ENCODE peak calls at places on chromosomes 13 and 19, in five cellular contexts. W, C, Y, J and S are unnamed samples.

GRCh38 chr13:81874681-81875661 is 1534.0 kb upstream of the SPRY2 start:
- DNase-seq in C (peak; percentile 10), J (no peak), W (no peak), Y (no peak), S (no peak)

GRCh38 chr19:13978721-13979191 is 26.4 kb downstream of the DCAF15 start:
- DNase-seq in J (no peak), Y (no peak), W (no peak), C (no peak), S (no peak)

GRCh38 chr19:34023381-34023780 is 148.9 kb upstream of the LSM14A start:
- DNase-seq in C (no peak), J (no peak), W (no peak), Y (no peak), S (no peak)

GRCh38 chr13:43316997-43317396 is 293.6 kb downstream of the DNAJC15 start:
- DNase-seq in W (no peak), J (peak; percentile 80), C (no peak), Y (no peak), S (no peak)

GRCh38 chr19:6724631-6725185 is 4.3 kb upstream of the C3 start:
- DNase-seq in Y (no peak), C (no peak), J (no peak), W (no peak), S (no peak)

GRCh38 chr19:18386543-18387251 is 739 bp downstream of the GDF15 start:
- DNase-seq in J (no peak), Y (no peak), W (no peak), C (no peak), S (no peak)

GRCh38 chr13:79675931-79676658 is 195.1 kb downstream of the NDFIP2 start:
- DNase-seq in J (no peak), W (no peak), Y (no peak), C (no peak), S (no peak)

GRCh38 chr19:38559428-38560401 is 58.0 kb downstream of the MAP4K1 start:
- DNase-seq in C (no peak), Y (peak; percentile 99), W (no peak), J (no peak), S (no peak)

GRCh38 chr19:9818734-9819589 is at the start of gene FBXL12:
- DNase-seq in C (peak; percentile 97), J (peak; percentile 95), W (peak; percentile 75), Y (peak; percentile 93), S (peak; percentile 99)

GRCh38 chr19:54096642-54097106 is 3.9 kb downstream of the OSCAR start:
- DNase-seq in C (no peak), Y (no peak), J (no peak), W (no peak), S (peak; percentile 19)
- TF ChIP-seq JUND in C (no peak), Y (no peak), J (no peak), W (no peak), S (no peak)

GRCh38 chr13:85853901-85854663 is 54.9 kb upstream of the SLITRK6 start:
- DNase-seq in C (no peak), W (no peak), J (no peak), Y (no peak), S (no peak)
- TF ChIP-seq JUND in C (no peak), W (no peak), J (no peak), Y (no peak), S (no peak)

GRCh38 chr19:16458391-16459128 is 13.2 kb downstream of the EPS15L1 start:
- DNase-seq in J (no peak), C (peak; percentile 38), W (no peak), Y (no peak), S (no peak)

GRCh38 chr19:16456652-16457194 is 15.0 kb downstream of the EPS15L1 start:
- DNase-seq in W (no peak), C (no peak), J (peak; percentile 38), Y (no peak), S (no peak)

GRCh38 chr19:16455489-16455888 is 16.3 kb downstream of the EPS15L1 start:
- DNase-seq in Y (no peak), W (no peak), J (no peak), C (no peak), S (no peak)

GRCh38 chr19:16457954-16458331 is 13.8 kb downstream of the EPS15L1 start:
- DNase-seq in J (no peak), Y (no peak), W (no peak), C (no peak), S (no peak)

DNA sequence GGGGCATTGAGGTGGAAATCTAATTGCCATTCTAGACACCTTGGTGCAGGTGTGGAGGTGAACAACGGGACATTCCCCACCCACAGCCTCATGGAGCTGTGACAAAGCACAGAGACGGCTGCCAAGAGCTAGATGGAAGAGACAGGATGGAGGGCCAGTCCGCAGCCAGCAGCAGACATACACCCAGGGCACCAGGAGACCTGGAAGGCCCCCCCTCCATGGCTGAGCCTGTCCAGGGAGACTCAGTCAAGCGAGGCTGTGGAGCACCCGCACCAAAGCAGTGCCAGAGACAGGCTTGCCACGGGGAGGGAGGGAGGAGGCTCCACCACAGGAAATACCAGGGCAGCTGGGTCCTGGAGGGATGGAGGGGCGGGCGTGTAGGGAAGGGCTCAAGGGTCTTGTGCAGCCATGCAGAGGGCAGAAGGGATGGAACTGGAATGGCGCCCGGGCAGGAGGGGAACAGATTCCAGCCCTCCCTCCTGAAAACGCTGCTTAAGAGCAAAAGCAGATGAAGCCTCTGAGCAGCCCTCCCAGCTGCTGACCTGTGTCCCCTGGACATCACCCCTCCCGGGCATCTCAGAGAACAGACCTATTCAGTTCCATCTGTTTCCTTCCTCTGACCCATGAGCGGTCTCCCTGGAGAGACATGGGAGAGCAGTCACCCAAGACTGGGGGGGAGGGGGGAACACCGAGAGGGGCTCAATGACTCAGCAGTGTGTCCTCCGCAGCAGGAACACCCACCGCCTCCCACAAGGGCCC is 14.4 kb downstream of the EPS15L1 start:
- DNase-seq in C (peak; percentile 24), Y (no peak), W (no peak), J (peak; percentile 87), S (no peak)
- TF ChIP-seq JUND in C (no peak), Y (no peak), W (no peak), J (no peak), S (no peak)

GRCh38 chr19:35959040-35959967 is 23.1 kb downstream of the LRFN3 start:
- DNase-seq in W (no peak), J (peak; percentile 63), C (no peak), Y (no peak), S (no peak)

GRCh38 chr19:35955881-35956634 is 19.9 kb downstream of the LRFN3 start:
- DNase-seq in W (no peak), J (no peak), Y (no peak), C (no peak), S (no peak)

GRCh38 chr19:35960432-35960972 is 24.3 kb downstream of the LRFN3 start:
- DNase-seq in C (no peak), W (no peak), Y (no peak), J (no peak), S (no peak)

GRCh38 chr19:35959968-35960320 is 23.8 kb downstream of the LRFN3 start:
- DNase-seq in J (no peak), Y (no peak), C (no peak), W (no peak), S (no peak)

DNA sequence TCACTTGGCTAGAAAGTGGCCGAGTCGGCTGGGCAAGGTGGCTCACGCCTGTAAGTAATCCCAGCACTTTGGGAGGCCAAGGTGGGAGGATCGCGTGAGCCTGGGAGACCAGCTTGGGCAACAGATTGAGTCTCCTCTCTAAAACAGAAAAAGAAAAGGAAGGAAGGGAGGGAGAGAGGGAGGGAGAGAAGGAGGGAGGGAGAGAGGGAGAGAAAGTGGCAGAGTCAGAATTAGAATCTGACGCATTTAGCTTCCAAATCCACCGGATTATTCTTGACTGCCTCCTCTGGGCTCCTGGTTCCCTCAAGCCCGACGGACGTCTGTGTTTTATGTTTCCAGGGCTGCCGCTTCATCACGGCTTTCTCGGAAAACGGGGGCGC is 22.5 kb downstream of the LRFN3 start:
- DNase-seq in J (no peak), W (no peak), Y (no peak), C (no peak), S (no peak)
- TF ChIP-seq JUND in J (no peak), W (no peak), Y (no peak), C (no peak), S (no peak)